ENCODE peak calls at places on chromosomes 6 and 20, in ten cellular contexts. C is AG04450; X is hepatocyte; H is tibial nerve; Y is right cardiac atrium; A is dorsolateral prefrontal cortex; Q is OCI-LY7; D is AG10803; E is CD4-positive, CD25-positive, alpha-beta regulatory T cell; P is HFF-Myc. M is an unnamed sample.

GRCh38 chr6:4640139-4640538 is 136.1 kb upstream of the CDYL start:
- DNase-seq in C (peak), X (no peak), H (no peak), Y (no peak), A (no peak), Q (no peak), D (no peak), E (no peak), P (no peak), M (no peak)

GRCh38 chr20:421685-422250 is 13.7 kb downstream of the RBCK1 start:
- DNase-seq in C (no peak), X (no peak), H (no peak), Y (no peak), A (no peak), Q (no peak), D (no peak), E (no peak), P (no peak), M (no peak)

GRCh38 chr6:166364480-166364879 is 18.3 kb downstream of the MPC1 start:
- DNase-seq in C (no peak), X (no peak), H (no peak), Y (no peak), A (no peak), Q (no peak), D (no peak), E (no peak), P (no peak), M (no peak)

GRCh38 chr6:25415701-25416100 is 136.5 kb downstream of the CARMIL1 start:
- DNase-seq in C (no peak), X (no peak), H (no peak), Y (no peak), A (no peak), Q (no peak), D (no peak), E (no peak), P (no peak), M (no peak)

GRCh38 chr6:131980791-131981623 is 29.8 kb upstream of the CCN2 start:
- DNase-seq in C (no peak), X (peak), H (no peak), Y (no peak), A (no peak), Q (no peak), D (peak), E (no peak), P (no peak), M (no peak)

GRCh38 chr20:43844778-43845614 is 69.7 kb upstream of the TOX2 start:
- DNase-seq in C (peak), X (peak), H (no peak), Y (no peak), A (no peak), Q (no peak), D (peak), E (no peak), P (peak), M (no peak)

GRCh38 chr20:24993337-24994185 is 1.0 kb upstream of the APMAP start:
- DNase-seq in C (no peak), X (peak), H (no peak), Y (no peak), A (no peak), Q (peak), D (peak), E (no peak), P (no peak), M (no peak)

GRCh38 chr6:7080311-7080710 is 27.4 kb upstream of the RREB1 start:
- DNase-seq in C (no peak), X (no peak), H (no peak), Y (no peak), A (no peak), Q (no peak), D (no peak), E (no peak), P (no peak), M (no peak)

GRCh38 chr6:30227242-30227722 is 14.1 kb upstream of the TRIM26 start:
- DNase-seq in C (no peak), X (no peak), H (no peak), Y (no peak), A (no peak), Q (no peak), D (no peak), E (no peak), P (no peak), M (no peak)

GRCh38 chr6:47733879-47734558 is 35.6 kb downstream of the ADGRF4 start:
- DNase-seq in C (no peak), X (peak), H (no peak), Y (no peak), A (no peak), Q (peak), D (peak), E (no peak), P (no peak), M (no peak)

GRCh38 chr6:151443911-151444621 is 7.9 kb downstream of the RMND1 start:
- DNase-seq in C (no peak), X (no peak), H (no peak), Y (no peak), A (no peak), Q (no peak), D (peak), E (no peak), P (no peak), M (no peak)

GRCh38 chr20:63587781-63588591 is 13.9 kb upstream of the HELZ2 start:
- DNase-seq in C (no peak), X (no peak), H (no peak), Y (peak), A (no peak), Q (no peak), D (no peak), E (no peak), P (no peak), M (no peak)

GRCh38 chr6:157615411-157615763 is 207.7 kb upstream of the SNX9 start:
- DNase-seq in C (no peak), X (no peak), H (no peak), Y (no peak), A (no peak), Q (no peak), D (peak), E (no peak), P (no peak), M (no peak)

GRCh38 chr6:125753218-125753936 is 3.9 kb downstream of the HEY2 start:
- DNase-seq in C (no peak), X (no peak), H (no peak), Y (no peak), A (no peak), Q (peak), D (peak), E (peak), P (no peak), M (no peak)

GRCh38 chr20:62306440-62307187 is 3.8 kb downstream of the ADRM1 start:
- DNase-seq in C (no peak), X (no peak), H (no peak), Y (peak), A (no peak), Q (no peak), D (no peak), E (no peak), P (no peak), M (no peak)

GRCh38 chr6:73169633-73170032 is 55.7 kb downstream of the KHDC1L start:
- DNase-seq in C (no peak), X (no peak), H (no peak), Y (no peak), A (no peak), Q (no peak), D (no peak), E (no peak), P (no peak), M (no peak)

GRCh38 chr6:120355822-120356221 is 978.5 kb downstream of the TBC1D32 start:
- DNase-seq in C (no peak), X (no peak), H (no peak), Y (no peak), A (no peak), Q (no peak), D (peak), E (no peak), P (no peak), M (no peak)

GRCh38 chr6:15484115-15484514 is 178.7 kb downstream of the DTNBP1 start:
- DNase-seq in C (no peak), X (no peak), H (no peak), Y (no peak), A (no peak), Q (no peak), D (no peak), E (no peak), P (no peak), M (no peak)

GRCh38 chr6:56540950-56541600 is 101.6 kb downstream of the DST start:
- DNase-seq in C (no peak), X (peak), H (no peak), Y (no peak), A (no peak), Q (no peak), D (no peak), E (no peak), P (no peak), M (no peak)

GRCh38 chr20:5687884-5688283 is 62.3 kb upstream of the SHLD1 start:
- DNase-seq in C (no peak), X (no peak), H (no peak), Y (no peak), A (no peak), Q (no peak), D (no peak), E (no peak), P (no peak), M (no peak)

GRCh38 chr6:26521485-26522391 is 16.4 kb upstream of the HMGN4 start:
- DNase-seq in C (no peak), X (peak), H (peak), Y (peak), A (peak), Q (peak), D (peak), E (peak), P (no peak), M (peak)

DNA sequence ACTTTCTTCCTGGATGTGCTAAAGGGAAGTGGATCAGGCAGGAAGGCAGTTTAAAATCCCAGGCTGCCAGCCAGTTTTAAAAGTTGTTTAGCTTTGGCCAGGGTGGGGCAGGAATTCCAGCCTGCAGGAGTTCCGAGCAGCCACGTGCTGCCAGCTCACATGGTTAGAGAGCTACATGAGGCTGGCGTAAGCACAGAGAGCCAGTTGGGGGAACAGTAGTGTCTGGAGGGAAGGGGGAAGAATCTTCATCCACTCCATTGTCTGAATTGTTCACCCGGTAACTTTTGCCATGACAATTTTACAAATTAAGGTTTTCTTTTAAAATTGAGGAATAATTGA is 12.0 kb downstream of the CDC25B start:
- DNase-seq in C (peak), X (peak), H (peak), Y (peak), A (peak), Q (no peak), D (peak), E (no peak), P (peak), M (no peak)
- H3K4me3 ChIP-seq in C (no peak), X (no peak), H (peak), Y (no peak), A (peak), Q (no peak), D (no peak), E (no peak), P (no peak), M (no peak)

GRCh38 chr6:27754408-27754782 is 157.8 kb downstream of the OR2B2 start:
- DNase-seq in C (no peak), X (no peak), H (no peak), Y (no peak), A (no peak), Q (no peak), D (no peak), E (no peak), P (no peak), M (no peak)
- H3K4me3 ChIP-seq in C (peak), X (no peak), H (no peak), Y (peak), A (peak), Q (peak), D (peak), E (peak), P (peak), M (no peak)

GRCh38 chr6:146542881-146543210 is 787 bp upstream of the RAB32 start:
- DNase-seq in C (no peak), X (no peak), H (no peak), Y (no peak), A (no peak), Q (no peak), D (no peak), E (no peak), P (no peak), M (no peak)

GRCh38 chr6:146545608-146546007 is 2.0 kb downstream of the RAB32 start:
- DNase-seq in C (no peak), X (peak), H (no peak), Y (no peak), A (no peak), Q (no peak), D (peak), E (no peak), P (no peak), M (no peak)

GRCh38 chr6:146544783-146545182 is 1.1 kb downstream of the RAB32 start:
- DNase-seq in C (no peak), X (peak), H (no peak), Y (peak), A (no peak), Q (no peak), D (peak), E (no peak), P (no peak), M (no peak)

GRCh38 chr6:146543940-146544661 is 468 bp downstream of the RAB32 start:
- DNase-seq in C (no peak), X (peak), H (peak), Y (peak), A (peak), Q (no peak), D (peak), E (no peak), P (no peak), M (no peak)

DNA sequence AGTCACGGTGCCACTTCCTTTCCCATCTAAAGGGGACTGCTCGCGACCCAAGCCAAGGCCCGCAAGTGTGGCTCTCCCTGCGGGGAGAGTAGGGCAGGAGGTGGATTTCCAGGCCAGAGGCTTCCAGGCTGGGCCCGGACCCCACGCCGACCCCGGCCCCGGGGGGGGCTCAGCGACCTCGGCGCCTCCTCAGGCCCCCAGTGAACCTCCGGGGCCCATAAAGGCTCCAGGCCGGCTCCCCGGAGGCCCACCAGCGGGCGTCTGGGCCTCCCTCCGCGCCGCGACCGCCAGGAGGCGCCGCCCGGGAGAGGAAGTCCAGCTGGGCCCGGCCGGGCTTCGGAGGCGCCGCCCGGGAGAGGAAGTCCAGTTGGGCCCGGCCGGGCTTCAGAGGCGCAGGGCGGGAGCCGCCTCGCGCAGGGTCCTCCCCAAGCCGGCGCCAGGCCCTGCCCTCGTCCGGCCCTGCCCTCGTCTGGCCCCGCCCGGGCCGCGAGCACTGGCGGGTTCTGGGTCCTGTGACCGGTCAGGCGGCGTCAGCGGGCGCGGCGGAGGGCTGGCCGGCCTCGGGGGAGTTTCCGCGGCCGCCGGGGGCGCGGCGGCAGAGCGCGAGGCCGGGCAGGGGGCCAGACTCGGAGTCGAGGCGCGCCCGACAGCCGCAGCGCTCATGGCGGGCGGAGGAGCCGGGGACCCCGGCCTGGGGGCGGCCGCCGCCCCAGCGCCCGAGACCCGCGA is at the start of gene RAB32:
- DNase-seq in C (peak), X (peak), H (peak), Y (peak), A (peak), Q (no peak), D (peak), E (no peak), P (no peak), M (no peak)
- H3K4me3 ChIP-seq in C (peak), X (peak), H (peak), Y (peak), A (peak), Q (no peak), D (peak), E (no peak), P (peak), M (no peak)

DNA sequence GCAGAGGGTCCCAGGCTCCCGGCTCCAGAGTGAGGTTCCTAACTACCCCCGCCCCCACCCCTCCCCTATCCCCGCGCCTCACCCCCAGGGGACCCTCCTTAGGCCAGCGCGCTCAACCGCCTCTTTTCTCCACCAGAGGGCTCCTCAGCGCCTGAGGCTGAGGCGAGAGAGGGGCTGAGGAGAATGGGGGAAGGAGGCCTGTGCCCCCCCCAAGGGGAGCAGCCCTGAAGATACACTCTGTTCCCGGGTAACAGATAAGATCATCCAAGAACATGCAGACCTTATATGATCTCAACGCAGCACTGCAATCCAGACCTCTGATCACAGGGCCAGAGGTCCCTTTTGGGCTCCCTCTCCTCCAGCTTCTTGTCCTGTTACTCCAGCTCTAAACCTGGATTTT is 43.3 kb upstream of the MRPS10 start:
- DNase-seq in C (no peak), X (peak), H (no peak), Y (peak), A (no peak), Q (peak), D (no peak), E (no peak), P (no peak), M (no peak)
- H3K4me3 ChIP-seq in C (no peak), X (no peak), H (no peak), Y (no peak), A (no peak), Q (peak), D (no peak), E (no peak), P (no peak), M (no peak)

GRCh38 chr6:84766796-84767590 is 2.6 kb upstream of the TBX18 start:
- DNase-seq in C (no peak), X (no peak), H (no peak), Y (peak), A (no peak), Q (no peak), D (no peak), E (no peak), P (no peak), M (no peak)

GRCh38 chr6:84766118-84766683 is 1.8 kb upstream of the TBX18 start:
- DNase-seq in C (no peak), X (no peak), H (no peak), Y (peak), A (no peak), Q (no peak), D (no peak), E (no peak), P (no peak), M (no peak)

GRCh38 chr6:84769247-84769646 is 4.8 kb upstream of the TBX18 start:
- DNase-seq in C (no peak), X (no peak), H (no peak), Y (no peak), A (no peak), Q (no peak), D (no peak), E (no peak), P (no peak), M (no peak)

GRCh38 chr6:84768442-84769174 is 4.2 kb upstream of the TBX18 start:
- DNase-seq in C (no peak), X (no peak), H (peak), Y (peak), A (no peak), Q (no peak), D (no peak), E (no peak), P (no peak), M (no peak)

GRCh38 chr6:84767591-84768201 is 3.3 kb upstream of the TBX18 start:
- DNase-seq in C (no peak), X (no peak), H (no peak), Y (no peak), A (no peak), Q (no peak), D (no peak), E (no peak), P (no peak), M (no peak)
- H3K4me3 ChIP-seq in C (no peak), X (no peak), H (no peak), Y (no peak), A (peak), Q (no peak), D (no peak), E (no peak), P (no peak), M (no peak)

DNA sequence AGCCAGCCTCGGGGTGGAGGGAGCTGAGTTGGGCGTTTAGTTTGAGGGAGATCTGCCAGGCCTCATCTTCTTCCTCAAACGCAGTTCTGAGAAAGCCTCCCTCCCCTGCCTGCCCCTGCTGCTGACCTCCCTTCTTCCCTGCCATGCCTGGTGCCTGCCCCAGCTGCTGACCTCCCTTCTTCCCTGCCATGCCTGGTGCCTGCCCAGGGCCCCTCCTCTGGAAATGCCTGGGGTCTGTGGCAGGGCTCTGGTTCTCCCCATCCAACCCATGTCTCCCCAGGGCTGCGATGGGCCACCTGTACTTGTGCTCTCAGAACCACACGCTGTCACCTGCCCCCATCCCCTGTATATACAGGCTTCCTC is 114.6 kb downstream of the VEGFA start:
- DNase-seq in C (no peak), X (no peak), H (no peak), Y (no peak), A (no peak), Q (no peak), D (no peak), E (no peak), P (no peak), M (no peak)
- H3K4me3 ChIP-seq in C (no peak), X (no peak), H (no peak), Y (no peak), A (no peak), Q (no peak), D (no peak), E (no peak), P (no peak), M (no peak)

GRCh38 chr6:100229512-100229911 is 235.2 kb downstream of the SIM1 start:
- DNase-seq in C (no peak), X (no peak), H (no peak), Y (no peak), A (no peak), Q (no peak), D (no peak), E (no peak), P (no peak), M (no peak)
- H3K4me3 ChIP-seq in C (no peak), X (no peak), H (no peak), Y (peak), A (peak), Q (no peak), D (no peak), E (no peak), P (no peak), M (no peak)

M was measured in effector memory CD4-positive, alpha-beta T cell.